ENCODE peak calls at places on chromosomes 16 and 17, in nine cellular contexts. One of them, this sample, is unnamed.

GRCh38 chr16:51393381-51394005 is 242.4 kb upstream of the SALL1 start:
- DNase-seq in activated CD8-positive, alpha-beta T cell treated with anti-CD3 and anti-CD28 coated beads, Interleukin-2, amount 10 ng/mL, durations not matched to agents 7 days and 5 days: no peak
- DNase-seq in mucosa of gallbladder: no peak
- DNase-seq in DMS 273 treated with DMSO at 0.1 percent for 48 hours: no peak
- DNase-seq in H4: peak; percentile 38
- DNase-seq in activated CD4-positive, alpha-beta T cell treated with anti-CD3 and anti-CD28 coated beads for 4 hours: no peak
- DNase-seq in fibroblast of pulmonary artery: peak; percentile 48
- DNase-seq in neural progenitor cell: no peak
- DNase-seq in H9: no peak
- DNase-seq in this sample: no peak

GRCh38 chr16:25037632-25038031 is 22.5 kb upstream of the ARHGAP17 start:
- DNase-seq in mucosa of gallbladder: no peak
- DNase-seq in H4: no peak
- DNase-seq in H9: no peak
- DNase-seq in neural progenitor cell: no peak
- DNase-seq in activated CD8-positive, alpha-beta T cell treated with anti-CD3 and anti-CD28 coated beads, Interleukin-2, amount 10 ng/mL, durations not matched to agents 7 days and 5 days: no peak
- DNase-seq in fibroblast of pulmonary artery: no peak
- DNase-seq in DMS 273 treated with DMSO at 0.1 percent for 48 hours: no peak
- DNase-seq in activated CD4-positive, alpha-beta T cell treated with anti-CD3 and anti-CD28 coated beads for 4 hours: no peak
- DNase-seq in this sample: no peak

GRCh38 chr17:50533185-50533584 is 650 bp downstream of the EPN3 start:
- DNase-seq in fibroblast of pulmonary artery: no peak
- DNase-seq in H9: no peak
- DNase-seq in DMS 273 treated with DMSO at 0.1 percent for 48 hours: no peak
- DNase-seq in H4: no peak
- DNase-seq in activated CD4-positive, alpha-beta T cell treated with anti-CD3 and anti-CD28 coated beads for 4 hours: no peak
- DNase-seq in mucosa of gallbladder: no peak
- DNase-seq in neural progenitor cell: no peak
- DNase-seq in activated CD8-positive, alpha-beta T cell treated with anti-CD3 and anti-CD28 coated beads, Interleukin-2, amount 10 ng/mL, durations not matched to agents 7 days and 5 days: no peak
- DNase-seq in this sample: peak; percentile 83

GRCh38 chr16:4263504-4264436 is 9.1 kb downstream of the TFAP4 start:
- DNase-seq in activated CD8-positive, alpha-beta T cell treated with anti-CD3 and anti-CD28 coated beads, Interleukin-2, amount 10 ng/mL, durations not matched to agents 7 days and 5 days: no peak
- DNase-seq in neural progenitor cell: peak; percentile 73
- DNase-seq in H9: peak; percentile 95
- DNase-seq in mucosa of gallbladder: peak; percentile 73
- DNase-seq in DMS 273 treated with DMSO at 0.1 percent for 48 hours: no peak
- DNase-seq in fibroblast of pulmonary artery: peak; percentile 92
- DNase-seq in activated CD4-positive, alpha-beta T cell treated with anti-CD3 and anti-CD28 coated beads for 4 hours: no peak
- DNase-seq in H4: no peak
- DNase-seq in this sample: peak; percentile 99

GRCh38 chr17:1865252-1866037 is 35.6 kb downstream of the RPA1 start:
- DNase-seq in H9: no peak
- DNase-seq in activated CD4-positive, alpha-beta T cell treated with anti-CD3 and anti-CD28 coated beads for 4 hours: peak; percentile 58
- DNase-seq in DMS 273 treated with DMSO at 0.1 percent for 48 hours: no peak
- DNase-seq in mucosa of gallbladder: peak; percentile 45
- DNase-seq in neural progenitor cell: no peak
- DNase-seq in fibroblast of pulmonary artery: peak; percentile 59
- DNase-seq in H4: no peak
- DNase-seq in activated CD8-positive, alpha-beta T cell treated with anti-CD3 and anti-CD28 coated beads, Interleukin-2, amount 10 ng/mL, durations not matched to agents 7 days and 5 days: peak; percentile 70
- DNase-seq in this sample: peak; percentile 78

GRCh38 chr16:963913-964695 is 6.7 kb downstream of the LMF1 start:
- DNase-seq in neural progenitor cell: no peak
- DNase-seq in fibroblast of pulmonary artery: no peak
- DNase-seq in mucosa of gallbladder: no peak
- DNase-seq in H9: no peak
- DNase-seq in H4: no peak
- DNase-seq in activated CD8-positive, alpha-beta T cell treated with anti-CD3 and anti-CD28 coated beads, Interleukin-2, amount 10 ng/mL, durations not matched to agents 7 days and 5 days: no peak
- DNase-seq in activated CD4-positive, alpha-beta T cell treated with anti-CD3 and anti-CD28 coated beads for 4 hours: no peak
- DNase-seq in DMS 273 treated with DMSO at 0.1 percent for 48 hours: no peak
- DNase-seq in this sample: no peak

GRCh38 chr17:39928868-39929651 is 1.5 kb downstream of the LRRC3C start:
- DNase-seq in activated CD4-positive, alpha-beta T cell treated with anti-CD3 and anti-CD28 coated beads for 4 hours: no peak
- DNase-seq in DMS 273 treated with DMSO at 0.1 percent for 48 hours: no peak
- DNase-seq in mucosa of gallbladder: no peak
- DNase-seq in H9: no peak
- DNase-seq in H4: peak; percentile 35
- DNase-seq in fibroblast of pulmonary artery: peak; percentile 91
- DNase-seq in neural progenitor cell: no peak
- DNase-seq in activated CD8-positive, alpha-beta T cell treated with anti-CD3 and anti-CD28 coated beads, Interleukin-2, amount 10 ng/mL, durations not matched to agents 7 days and 5 days: no peak
- DNase-seq in this sample: no peak

GRCh38 chr17:3843935-3844516 is 2.0 kb downstream of the NCBP3 start:
- DNase-seq in H9: peak; percentile 74
- DNase-seq in fibroblast of pulmonary artery: peak; percentile 61
- DNase-seq in neural progenitor cell: peak; percentile 58
- DNase-seq in H4: peak; percentile 27
- DNase-seq in activated CD8-positive, alpha-beta T cell treated with anti-CD3 and anti-CD28 coated beads, Interleukin-2, amount 10 ng/mL, durations not matched to agents 7 days and 5 days: peak; percentile 72
- DNase-seq in mucosa of gallbladder: no peak
- DNase-seq in DMS 273 treated with DMSO at 0.1 percent for 48 hours: no peak
- DNase-seq in activated CD4-positive, alpha-beta T cell treated with anti-CD3 and anti-CD28 coated beads for 4 hours: peak; percentile 44
- DNase-seq in this sample: peak; percentile 83

GRCh38 chr16:2194852-2195315 is 1.5 kb downstream of the CASKIN1 start:
- DNase-seq in DMS 273 treated with DMSO at 0.1 percent for 48 hours: peak; percentile 34
- DNase-seq in mucosa of gallbladder: peak; percentile 51
- DNase-seq in H4: peak; percentile 57
- DNase-seq in activated CD8-positive, alpha-beta T cell treated with anti-CD3 and anti-CD28 coated beads, Interleukin-2, amount 10 ng/mL, durations not matched to agents 7 days and 5 days: peak; percentile 67
- DNase-seq in neural progenitor cell: peak; percentile 64
- DNase-seq in activated CD4-positive, alpha-beta T cell treated with anti-CD3 and anti-CD28 coated beads for 4 hours: peak; percentile 56
- DNase-seq in fibroblast of pulmonary artery: peak; percentile 51
- DNase-seq in H9: peak; percentile 86
- DNase-seq in this sample: peak; percentile 95

GRCh38 chr16:46908540-46909372 is 24.6 kb downstream of the GPT2 start:
- DNase-seq in activated CD4-positive, alpha-beta T cell treated with anti-CD3 and anti-CD28 coated beads for 4 hours: peak; percentile 63
- DNase-seq in H9: peak; percentile 72
- DNase-seq in DMS 273 treated with DMSO at 0.1 percent for 48 hours: peak; percentile 35
- DNase-seq in mucosa of gallbladder: peak; percentile 41
- DNase-seq in fibroblast of pulmonary artery: peak; percentile 74
- DNase-seq in H4: peak; percentile 34
- DNase-seq in activated CD8-positive, alpha-beta T cell treated with anti-CD3 and anti-CD28 coated beads, Interleukin-2, amount 10 ng/mL, durations not matched to agents 7 days and 5 days: peak; percentile 68
- DNase-seq in neural progenitor cell: peak; percentile 90
- DNase-seq in this sample: peak; percentile 91

GRCh38 chr17:27846042-27846655 is 45.8 kb upstream of the NOS2 start:
- DNase-seq in DMS 273 treated with DMSO at 0.1 percent for 48 hours: no peak
- DNase-seq in fibroblast of pulmonary artery: no peak
- DNase-seq in mucosa of gallbladder: no peak
- DNase-seq in activated CD8-positive, alpha-beta T cell treated with anti-CD3 and anti-CD28 coated beads, Interleukin-2, amount 10 ng/mL, durations not matched to agents 7 days and 5 days: peak; percentile 73
- DNase-seq in neural progenitor cell: no peak
- DNase-seq in H4: no peak
- DNase-seq in H9: no peak
- DNase-seq in activated CD4-positive, alpha-beta T cell treated with anti-CD3 and anti-CD28 coated beads for 4 hours: peak; percentile 2
- DNase-seq in this sample: no peak

GRCh38 chr16:12231666-12232065 is 255.1 kb downstream of the SNX29 start:
- DNase-seq in fibroblast of pulmonary artery: peak; percentile 28
- DNase-seq in DMS 273 treated with DMSO at 0.1 percent for 48 hours: no peak
- DNase-seq in activated CD4-positive, alpha-beta T cell treated with anti-CD3 and anti-CD28 coated beads for 4 hours: no peak
- DNase-seq in H9: no peak
- DNase-seq in mucosa of gallbladder: no peak
- DNase-seq in neural progenitor cell: no peak
- DNase-seq in activated CD8-positive, alpha-beta T cell treated with anti-CD3 and anti-CD28 coated beads, Interleukin-2, amount 10 ng/mL, durations not matched to agents 7 days and 5 days: no peak
- DNase-seq in H4: no peak
- DNase-seq in this sample: no peak

GRCh38 chr17:77619851-77620250 is 338.7 kb upstream of the TNRC6C start:
- DNase-seq in H9: no peak
- DNase-seq in H4: no peak
- DNase-seq in DMS 273 treated with DMSO at 0.1 percent for 48 hours: no peak
- DNase-seq in activated CD8-positive, alpha-beta T cell treated with anti-CD3 and anti-CD28 coated beads, Interleukin-2, amount 10 ng/mL, durations not matched to agents 7 days and 5 days: no peak
- DNase-seq in mucosa of gallbladder: no peak
- DNase-seq in activated CD4-positive, alpha-beta T cell treated with anti-CD3 and anti-CD28 coated beads for 4 hours: no peak
- DNase-seq in fibroblast of pulmonary artery: peak; percentile 71
- DNase-seq in neural progenitor cell: no peak
- DNase-seq in this sample: no peak

GRCh38 chr17:19621697-19622096 is 26.9 kb upstream of the ALDH3A2 start:
- DNase-seq in fibroblast of pulmonary artery: no peak
- DNase-seq in activated CD8-positive, alpha-beta T cell treated with anti-CD3 and anti-CD28 coated beads, Interleukin-2, amount 10 ng/mL, durations not matched to agents 7 days and 5 days: no peak
- DNase-seq in H4: no peak
- DNase-seq in DMS 273 treated with DMSO at 0.1 percent for 48 hours: no peak
- DNase-seq in neural progenitor cell: no peak
- DNase-seq in H9: no peak
- DNase-seq in activated CD4-positive, alpha-beta T cell treated with anti-CD3 and anti-CD28 coated beads for 4 hours: no peak
- DNase-seq in mucosa of gallbladder: no peak
- DNase-seq in this sample: no peak

GRCh38 chr17:40342575-40343058 is 21.9 kb downstream of the GJD3 start:
- DNase-seq in activated CD8-positive, alpha-beta T cell treated with anti-CD3 and anti-CD28 coated beads, Interleukin-2, amount 10 ng/mL, durations not matched to agents 7 days and 5 days: no peak
- DNase-seq in H4: no peak
- DNase-seq in fibroblast of pulmonary artery: no peak
- DNase-seq in activated CD4-positive, alpha-beta T cell treated with anti-CD3 and anti-CD28 coated beads for 4 hours: no peak
- DNase-seq in DMS 273 treated with DMSO at 0.1 percent for 48 hours: no peak
- DNase-seq in neural progenitor cell: no peak
- DNase-seq in mucosa of gallbladder: no peak
- DNase-seq in H9: no peak
- DNase-seq in this sample: no peak

GRCh38 chr16:89581861-89582563 is 6.5 kb downstream of the CPNE7 start:
- DNase-seq in activated CD8-positive, alpha-beta T cell treated with anti-CD3 and anti-CD28 coated beads, Interleukin-2, amount 10 ng/mL, durations not matched to agents 7 days and 5 days: no peak
- DNase-seq in activated CD4-positive, alpha-beta T cell treated with anti-CD3 and anti-CD28 coated beads for 4 hours: no peak
- DNase-seq in H4: no peak
- DNase-seq in H9: no peak
- DNase-seq in mucosa of gallbladder: peak; percentile 88
- DNase-seq in neural progenitor cell: no peak
- DNase-seq in fibroblast of pulmonary artery: peak; percentile 80
- DNase-seq in DMS 273 treated with DMSO at 0.1 percent for 48 hours: no peak
- DNase-seq in this sample: no peak

GRCh38 chr16:686459-687260 is 2.5 kb upstream of the JMJD8 start:
- DNase-seq in H9: no peak
- DNase-seq in neural progenitor cell: no peak
- DNase-seq in activated CD8-positive, alpha-beta T cell treated with anti-CD3 and anti-CD28 coated beads, Interleukin-2, amount 10 ng/mL, durations not matched to agents 7 days and 5 days: no peak
- DNase-seq in DMS 273 treated with DMSO at 0.1 percent for 48 hours: no peak
- DNase-seq in mucosa of gallbladder: no peak
- DNase-seq in H4: no peak
- DNase-seq in activated CD4-positive, alpha-beta T cell treated with anti-CD3 and anti-CD28 coated beads for 4 hours: no peak
- DNase-seq in fibroblast of pulmonary artery: no peak
- DNase-seq in this sample: no peak

GRCh38 chr17:21460358-21460757 is 84.2 kb downstream of the KCNJ12 start:
- DNase-seq in DMS 273 treated with DMSO at 0.1 percent for 48 hours: no peak
- DNase-seq in activated CD8-positive, alpha-beta T cell treated with anti-CD3 and anti-CD28 coated beads, Interleukin-2, amount 10 ng/mL, durations not matched to agents 7 days and 5 days: no peak
- DNase-seq in mucosa of gallbladder: no peak
- DNase-seq in neural progenitor cell: no peak
- DNase-seq in activated CD4-positive, alpha-beta T cell treated with anti-CD3 and anti-CD28 coated beads for 4 hours: no peak
- DNase-seq in H9: no peak
- DNase-seq in H4: peak; percentile 18
- DNase-seq in fibroblast of pulmonary artery: peak; percentile 46
- DNase-seq in this sample: no peak

GRCh38 chr17:66310528-66311148 is 8.2 kb downstream of the PRKCA start:
- DNase-seq in H4: no peak
- DNase-seq in H9: peak; percentile 60
- DNase-seq in mucosa of gallbladder: no peak
- DNase-seq in activated CD8-positive, alpha-beta T cell treated with anti-CD3 and anti-CD28 coated beads, Interleukin-2, amount 10 ng/mL, durations not matched to agents 7 days and 5 days: no peak
- DNase-seq in neural progenitor cell: peak; percentile 13
- DNase-seq in activated CD4-positive, alpha-beta T cell treated with anti-CD3 and anti-CD28 coated beads for 4 hours: no peak
- DNase-seq in DMS 273 treated with DMSO at 0.1 percent for 48 hours: no peak
- DNase-seq in fibroblast of pulmonary artery: no peak
- DNase-seq in this sample: peak; percentile 42

GRCh38 chr16:84183572-84183875 is 3.3 kb downstream of the TAF1C start:
- DNase-seq in activated CD4-positive, alpha-beta T cell treated with anti-CD3 and anti-CD28 coated beads for 4 hours: no peak
- DNase-seq in DMS 273 treated with DMSO at 0.1 percent for 48 hours: no peak
- DNase-seq in activated CD8-positive, alpha-beta T cell treated with anti-CD3 and anti-CD28 coated beads, Interleukin-2, amount 10 ng/mL, durations not matched to agents 7 days and 5 days: no peak
- DNase-seq in H9: no peak
- DNase-seq in H4: no peak
- DNase-seq in fibroblast of pulmonary artery: no peak
- DNase-seq in mucosa of gallbladder: no peak
- DNase-seq in neural progenitor cell: no peak
- DNase-seq in this sample: no peak

GRCh38 chr17:77320046-77320445 is 179.3 kb downstream of the SEC14L1 start:
- DNase-seq in H9: peak; percentile 29
- DNase-seq in activated CD4-positive, alpha-beta T cell treated with anti-CD3 and anti-CD28 coated beads for 4 hours: no peak
- DNase-seq in DMS 273 treated with DMSO at 0.1 percent for 48 hours: no peak
- DNase-seq in H4: no peak
- DNase-seq in fibroblast of pulmonary artery: peak; percentile 89
- DNase-seq in mucosa of gallbladder: no peak
- DNase-seq in activated CD8-positive, alpha-beta T cell treated with anti-CD3 and anti-CD28 coated beads, Interleukin-2, amount 10 ng/mL, durations not matched to agents 7 days and 5 days: no peak
- DNase-seq in neural progenitor cell: no peak
- DNase-seq in this sample: peak; percentile 63

GRCh38 chr16:29857133-29857760 is 5.8 kb downstream of the CDIPT start:
- DNase-seq in H9: no peak
- DNase-seq in activated CD8-positive, alpha-beta T cell treated with anti-CD3 and anti-CD28 coated beads, Interleukin-2, amount 10 ng/mL, durations not matched to agents 7 days and 5 days: no peak
- DNase-seq in neural progenitor cell: no peak
- DNase-seq in mucosa of gallbladder: no peak
- DNase-seq in H4: no peak
- DNase-seq in DMS 273 treated with DMSO at 0.1 percent for 48 hours: peak; percentile 11
- DNase-seq in activated CD4-positive, alpha-beta T cell treated with anti-CD3 and anti-CD28 coated beads for 4 hours: no peak
- DNase-seq in fibroblast of pulmonary artery: peak; percentile 13
- DNase-seq in this sample: no peak

GRCh38 chr16:81447383-81448101 is 2.9 kb downstream of the CMIP start:
- DNase-seq in fibroblast of pulmonary artery: no peak
- DNase-seq in H4: no peak
- DNase-seq in DMS 273 treated with DMSO at 0.1 percent for 48 hours: no peak
- DNase-seq in activated CD8-positive, alpha-beta T cell treated with anti-CD3 and anti-CD28 coated beads, Interleukin-2, amount 10 ng/mL, durations not matched to agents 7 days and 5 days: no peak
- DNase-seq in mucosa of gallbladder: no peak
- DNase-seq in neural progenitor cell: peak; percentile 34
- DNase-seq in H9: no peak
- DNase-seq in activated CD4-positive, alpha-beta T cell treated with anti-CD3 and anti-CD28 coated beads for 4 hours: no peak
- DNase-seq in this sample: peak; percentile 64